ENCODE peak calls at places on chromosome 9, in six cellular contexts. One of them, this sample, is unnamed.

GRCh38 chr9:114303571-114303970 is 19.3 kb upstream of the ORM1 start:
- DNase-seq in cardiac fibroblast: no peak
- DNase-seq in stimulated activated CD4-positive, alpha-beta T cell treated with anti-CD3 and anti-CD28 coated beads, Interleukin-1b, Interleukin-23, amount 100 ng/mL, for 4 hours: no peak
- DNase-seq in OCI-LY7: no peak
- DNase-seq in endothelial cell of umbilical vein: no peak
- DNase-seq in neural crest cell: no peak
- DNase-seq in this sample: no peak

GRCh38 chr9:124759327-124759726 is 11.8 kb downstream of the NR6A1 start:
- DNase-seq in cardiac fibroblast: no peak
- DNase-seq in stimulated activated CD4-positive, alpha-beta T cell treated with anti-CD3 and anti-CD28 coated beads, Interleukin-1b, Interleukin-23, amount 100 ng/mL, for 4 hours: no peak
- DNase-seq in OCI-LY7: no peak
- DNase-seq in endothelial cell of umbilical vein: no peak
- DNase-seq in neural crest cell: no peak
- DNase-seq in this sample: no peak

GRCh38 chr9:89677696-89678393 is 73.0 kb downstream of the GADD45G start:
- DNase-seq in cardiac fibroblast: no peak
- DNase-seq in stimulated activated CD4-positive, alpha-beta T cell treated with anti-CD3 and anti-CD28 coated beads, Interleukin-1b, Interleukin-23, amount 100 ng/mL, for 4 hours: no peak
- DNase-seq in OCI-LY7: no peak
- DNase-seq in endothelial cell of umbilical vein: no peak
- DNase-seq in neural crest cell: peak
- DNase-seq in this sample: no peak

GRCh38 chr9:35731415-35732184 is 395 bp downstream of the TLN1 start:
- DNase-seq in cardiac fibroblast: no peak
- DNase-seq in stimulated activated CD4-positive, alpha-beta T cell treated with anti-CD3 and anti-CD28 coated beads, Interleukin-1b, Interleukin-23, amount 100 ng/mL, for 4 hours: no peak
- DNase-seq in OCI-LY7: no peak
- DNase-seq in endothelial cell of umbilical vein: no peak
- DNase-seq in neural crest cell: no peak
- DNase-seq in this sample: no peak

GRCh38 chr9:35232867-35233544 is 71.2 kb downstream of the UNC13B start:
- DNase-seq in cardiac fibroblast: no peak
- DNase-seq in stimulated activated CD4-positive, alpha-beta T cell treated with anti-CD3 and anti-CD28 coated beads, Interleukin-1b, Interleukin-23, amount 100 ng/mL, for 4 hours: no peak
- DNase-seq in OCI-LY7: no peak
- DNase-seq in endothelial cell of umbilical vein: no peak
- DNase-seq in neural crest cell: no peak
- DNase-seq in this sample: no peak

GRCh38 chr9:74887041-74887980 is at the start of gene TRPM6:
- DNase-seq in cardiac fibroblast: peak
- DNase-seq in stimulated activated CD4-positive, alpha-beta T cell treated with anti-CD3 and anti-CD28 coated beads, Interleukin-1b, Interleukin-23, amount 100 ng/mL, for 4 hours: peak
- DNase-seq in OCI-LY7: no peak
- DNase-seq in endothelial cell of umbilical vein: peak
- DNase-seq in neural crest cell: peak
- DNase-seq in this sample: no peak

GRCh38 chr9:15087031-15087417 is 176.8 kb upstream of the FREM1 start:
- DNase-seq in cardiac fibroblast: no peak
- DNase-seq in stimulated activated CD4-positive, alpha-beta T cell treated with anti-CD3 and anti-CD28 coated beads, Interleukin-1b, Interleukin-23, amount 100 ng/mL, for 4 hours: no peak
- DNase-seq in OCI-LY7: no peak
- DNase-seq in endothelial cell of umbilical vein: no peak
- DNase-seq in neural crest cell: no peak
- DNase-seq in this sample: no peak

GRCh38 chr9:72315510-72316287 is 49.3 kb downstream of the ZFAND5 start:
- DNase-seq in cardiac fibroblast: peak
- DNase-seq in stimulated activated CD4-positive, alpha-beta T cell treated with anti-CD3 and anti-CD28 coated beads, Interleukin-1b, Interleukin-23, amount 100 ng/mL, for 4 hours: no peak
- DNase-seq in OCI-LY7: no peak
- DNase-seq in endothelial cell of umbilical vein: no peak
- DNase-seq in neural crest cell: no peak
- DNase-seq in this sample: no peak

GRCh38 chr9:108419379-108419778 is 436.4 kb downstream of the ACTL7B start:
- DNase-seq in cardiac fibroblast: no peak
- DNase-seq in stimulated activated CD4-positive, alpha-beta T cell treated with anti-CD3 and anti-CD28 coated beads, Interleukin-1b, Interleukin-23, amount 100 ng/mL, for 4 hours: no peak
- DNase-seq in OCI-LY7: no peak
- DNase-seq in endothelial cell of umbilical vein: no peak
- DNase-seq in neural crest cell: no peak
- DNase-seq in this sample: no peak

GRCh38 chr9:110785166-110785565 is 116.6 kb downstream of the MUSK start:
- DNase-seq in cardiac fibroblast: no peak
- DNase-seq in stimulated activated CD4-positive, alpha-beta T cell treated with anti-CD3 and anti-CD28 coated beads, Interleukin-1b, Interleukin-23, amount 100 ng/mL, for 4 hours: no peak
- DNase-seq in OCI-LY7: no peak
- DNase-seq in endothelial cell of umbilical vein: no peak
- DNase-seq in neural crest cell: no peak
- DNase-seq in this sample: no peak

GRCh38 chr9:103942652-103943051 is 151.5 kb upstream of the SMC2 start:
- DNase-seq in cardiac fibroblast: no peak
- DNase-seq in stimulated activated CD4-positive, alpha-beta T cell treated with anti-CD3 and anti-CD28 coated beads, Interleukin-1b, Interleukin-23, amount 100 ng/mL, for 4 hours: no peak
- DNase-seq in OCI-LY7: no peak
- DNase-seq in endothelial cell of umbilical vein: no peak
- DNase-seq in neural crest cell: no peak
- DNase-seq in this sample: no peak

GRCh38 chr9:109652971-109653370 is 127.0 kb upstream of the PALM2AKAP2 start:
- DNase-seq in cardiac fibroblast: peak
- DNase-seq in stimulated activated CD4-positive, alpha-beta T cell treated with anti-CD3 and anti-CD28 coated beads, Interleukin-1b, Interleukin-23, amount 100 ng/mL, for 4 hours: no peak
- DNase-seq in OCI-LY7: no peak
- DNase-seq in endothelial cell of umbilical vein: no peak
- DNase-seq in neural crest cell: no peak
- DNase-seq in this sample: no peak

GRCh38 chr9:125146247-125146646 is 2.9 kb upstream of the SCAI start:
- DNase-seq in cardiac fibroblast: peak
- DNase-seq in stimulated activated CD4-positive, alpha-beta T cell treated with anti-CD3 and anti-CD28 coated beads, Interleukin-1b, Interleukin-23, amount 100 ng/mL, for 4 hours: no peak
- DNase-seq in OCI-LY7: no peak
- DNase-seq in endothelial cell of umbilical vein: no peak
- DNase-seq in neural crest cell: no peak
- DNase-seq in this sample: no peak